ENCODE peak calls at places on chromosomes 13 and 19, in seven cellular contexts. S, B, U, W, L, K and F are unnamed samples.

GRCh38 chr19:2461751-2462634 is 5.2 kb upstream of the LMNB2 start:
- DNase-seq in S (no peak), B (peak; percentile 62), U (peak; percentile 45), W (peak; percentile 77), L (peak; percentile 80), K (peak; percentile 48), F (peak; percentile 26)

GRCh38 chr13:113901231-113901630 is 37.4 kb upstream of the GAS6 start:
- DNase-seq in S (peak; percentile 69), B (no peak), U (no peak), W (peak; percentile 76), L (peak; percentile 14), K (no peak), F (no peak)

GRCh38 chr19:41886761-41887710 is 4.1 kb downstream of the ARHGEF1 start:
- DNase-seq in S (no peak), B (peak; percentile 63), U (peak; percentile 50), W (no peak), L (no peak), K (no peak), F (no peak)

GRCh38 chr13:69935043-69935442 is 172.6 kb upstream of the ATXN8OS start:
- DNase-seq in S (no peak), B (no peak), U (no peak), W (no peak), L (no peak), K (no peak), F (peak; percentile 21)

GRCh38 chr19:39449116-39449797 is 3.9 kb downstream of the SUPT5H start:
- DNase-seq in S (no peak), B (no peak), U (no peak), W (no peak), L (no peak), K (no peak), F (no peak)

GRCh38 chr13:94516456-94516855 is 37.0 kb upstream of the DCT start:
- DNase-seq in S (no peak), B (no peak), U (no peak), W (no peak), L (no peak), K (no peak), F (no peak)

GRCh38 chr13:114067886-114068722 is 64.3 kb downstream of the RASA3 start:
- DNase-seq in S (no peak), B (peak; percentile 47), U (no peak), W (no peak), L (no peak), K (no peak), F (peak; percentile 33)

GRCh38 chr13:84925443-84925842 is 873.8 kb downstream of the SLITRK6 start:
- DNase-seq in S (no peak), B (no peak), U (no peak), W (no peak), L (no peak), K (no peak), F (no peak)

GRCh38 chr19:1066748-1067340 is at the start of gene ARHGAP45:
- DNase-seq in S (no peak), B (peak; percentile 65), U (peak; percentile 78), W (no peak), L (peak; percentile 69), K (no peak), F (peak; percentile 68)

GRCh38 chr19:719636-720377 is 11.1 kb downstream of the PALM start:
- DNase-seq in S (no peak), B (no peak), U (no peak), W (no peak), L (no peak), K (no peak), F (no peak)

GRCh38 chr13:54357284-54357933 is 1328.8 kb downstream of the OLFM4 start:
- DNase-seq in S (no peak), B (no peak), U (no peak), W (no peak), L (no peak), K (no peak), F (no peak)

GRCh38 chr19:33634361-33635091 is 12.8 kb downstream of the CHST8 start:
- DNase-seq in S (peak; percentile 36), B (no peak), U (no peak), W (no peak), L (peak; percentile 29), K (no peak), F (no peak)

GRCh38 chr19:364496-365287 is 20.1 kb upstream of the MIER2 start:
- DNase-seq in S (no peak), B (no peak), U (no peak), W (no peak), L (peak; percentile 35), K (no peak), F (no peak)

GRCh38 chr13:26929971-26930730 is 169.6 kb upstream of the GPR12 start:
- DNase-seq in S (no peak), B (peak; percentile 55), U (peak; percentile 71), W (peak; percentile 60), L (peak; percentile 87), K (peak; percentile 85), F (peak; percentile 38)

GRCh38 chr19:2602391-2603181 is 99.9 kb downstream of the GNG7 start:
- DNase-seq in S (peak; percentile 98), B (no peak), U (no peak), W (peak; percentile 96), L (peak; percentile 99), K (peak; percentile 69), F (no peak)

GRCh38 chr13:103287659-103288058 is 221.4 kb upstream of the SLC10A2 start:
- DNase-seq in S (no peak), B (no peak), U (no peak), W (no peak), L (no peak), K (no peak), F (no peak)

GRCh38 chr13:84366484-84366883 is 484.2 kb upstream of the SLITRK1 start:
- DNase-seq in S (no peak), B (no peak), U (no peak), W (peak; percentile 6), L (no peak), K (no peak), F (no peak)

GRCh38 chr19:58328999-58329398 is 2.2 kb downstream of the ZSCAN22 start:
- DNase-seq in S (no peak), B (no peak), U (no peak), W (no peak), L (peak; percentile 76), K (peak; percentile 56), F (no peak)

GRCh38 chr19:290539-291521 is at the start of gene PLPP2:
- DNase-seq in S (no peak), B (no peak), U (peak; percentile 14), W (no peak), L (peak; percentile 91), K (no peak), F (no peak)

GRCh38 chr19:17332677-17333581 is 1.7 kb downstream of the ANO8 start:
- DNase-seq in S (no peak), B (peak; percentile 65), U (no peak), W (peak; percentile 63), L (peak; percentile 81), K (peak; percentile 68), F (no peak)

GRCh38 chr13:99332456-99332855 is 25.3 kb upstream of the GPR183 start:
- DNase-seq in S (no peak), B (no peak), U (no peak), W (no peak), L (no peak), K (no peak), F (no peak)

GRCh38 chr19:934865-935422 is 9.1 kb downstream of the ARID3A start:
- DNase-seq in S (no peak), B (no peak), U (no peak), W (peak; percentile 48), L (no peak), K (no peak), F (no peak)

GRCh38 chr13:102901056-102901455 is 55.2 kb downstream of the ERCC5 start:
- DNase-seq in S (no peak), B (no peak), U (no peak), W (no peak), L (no peak), K (no peak), F (no peak)

GRCh38 chr19:46841458-46842083 is 9.1 kb downstream of the AP2S1 start:
- DNase-seq in S (peak; percentile 91), B (no peak), U (no peak), W (peak; percentile 63), L (no peak), K (peak; percentile 22), F (no peak)

GRCh38 chr19:4650159-4650558 is 10.8 kb downstream of the TNFAIP8L1 start:
- DNase-seq in S (no peak), B (no peak), U (no peak), W (no peak), L (peak; percentile 48), K (no peak), F (no peak)

GRCh38 chr13:64272681-64273080 is 2857.0 kb upstream of the PCDH20 start:
- DNase-seq in S (no peak), B (no peak), U (no peak), W (no peak), L (no peak), K (no peak), F (no peak)

GRCh38 chr13:41900918-41901317 is 60.0 kb downstream of the VWA8 start:
- DNase-seq in S (no peak), B (peak; percentile 25), U (no peak), W (peak; percentile 25), L (no peak), K (no peak), F (no peak)